ENCODE peak calls at places on chromosomes 2 and 18, in nine cellular contexts. One of them, this sample, is unnamed.

GRCh38 chr2:172119089-172119488 is 16.4 kb upstream of the DLX2 start:
- DNase-seq in cardiac fibroblast: peak
- DNase-seq in body of pancreas: no peak
- DNase-seq in pancreas: no peak
- DNase-seq in AG04450: no peak
- DNase-seq in neural crest cell: no peak
- DNase-seq in HFFc6: peak
- DNase-seq in GM10248: no peak
- DNase-seq in upper lobe of right lung: no peak
- DNase-seq in this sample: no peak

GRCh38 chr2:28736034-28736433 is 15.6 kb upstream of the PPP1CB start:
- DNase-seq in pancreas: peak
- DNase-seq in upper lobe of right lung: peak
- DNase-seq in cardiac fibroblast: peak
- DNase-seq in body of pancreas: peak
- DNase-seq in HFFc6: no peak
- DNase-seq in GM10248: no peak
- DNase-seq in neural crest cell: no peak
- DNase-seq in AG04450: no peak
- DNase-seq in this sample: no peak

GRCh38 chr18:10131783-10132381 is 218.1 kb downstream of the VAPA start:
- DNase-seq in body of pancreas: peak
- DNase-seq in GM10248: no peak
- DNase-seq in AG04450: no peak
- DNase-seq in HFFc6: no peak
- DNase-seq in upper lobe of right lung: peak
- DNase-seq in pancreas: peak
- DNase-seq in neural crest cell: peak
- DNase-seq in cardiac fibroblast: no peak
- DNase-seq in this sample: no peak

GRCh38 chr2:196233033-196233807 is 61.8 kb upstream of the STK17B start:
- DNase-seq in AG04450: peak
- DNase-seq in upper lobe of right lung: no peak
- DNase-seq in body of pancreas: peak
- DNase-seq in neural crest cell: no peak
- DNase-seq in HFFc6: peak
- DNase-seq in GM10248: no peak
- DNase-seq in cardiac fibroblast: peak
- DNase-seq in pancreas: peak
- DNase-seq in this sample: no peak

GRCh38 chr2:9191044-9191481 is 15.5 kb upstream of the ASAP2 start:
- DNase-seq in AG04450: peak
- DNase-seq in GM10248: no peak
- DNase-seq in pancreas: peak
- DNase-seq in neural crest cell: peak
- DNase-seq in upper lobe of right lung: peak
- DNase-seq in body of pancreas: peak
- DNase-seq in cardiac fibroblast: peak
- DNase-seq in HFFc6: peak
- DNase-seq in this sample: no peak

GRCh38 chr2:117855886-117856285 is 41.4 kb downstream of the DDX18 start:
- DNase-seq in neural crest cell: no peak
- DNase-seq in cardiac fibroblast: no peak
- DNase-seq in GM10248: no peak
- DNase-seq in HFFc6: no peak
- DNase-seq in body of pancreas: no peak
- DNase-seq in AG04450: no peak
- DNase-seq in pancreas: no peak
- DNase-seq in upper lobe of right lung: no peak
- DNase-seq in this sample: no peak

GRCh38 chr2:15355386-15355785 is 205.7 kb downstream of the NBAS start:
- DNase-seq in body of pancreas: no peak
- DNase-seq in cardiac fibroblast: no peak
- DNase-seq in GM10248: no peak
- DNase-seq in AG04450: no peak
- DNase-seq in HFFc6: no peak
- DNase-seq in pancreas: no peak
- DNase-seq in neural crest cell: no peak
- DNase-seq in upper lobe of right lung: no peak
- DNase-seq in this sample: no peak

GRCh38 chr2:63101954-63102353 is 51.3 kb downstream of the OTX1 start:
- DNase-seq in cardiac fibroblast: no peak
- DNase-seq in body of pancreas: no peak
- DNase-seq in GM10248: no peak
- DNase-seq in HFFc6: no peak
- DNase-seq in pancreas: no peak
- DNase-seq in neural crest cell: no peak
- DNase-seq in AG04450: no peak
- DNase-seq in upper lobe of right lung: no peak
- DNase-seq in this sample: no peak

GRCh38 chr2:17962874-17963273 is 84.4 kb downstream of the KCNS3 start:
- DNase-seq in GM10248: no peak
- DNase-seq in neural crest cell: no peak
- DNase-seq in AG04450: no peak
- DNase-seq in upper lobe of right lung: no peak
- DNase-seq in cardiac fibroblast: no peak
- DNase-seq in pancreas: no peak
- DNase-seq in body of pancreas: no peak
- DNase-seq in HFFc6: no peak
- DNase-seq in this sample: no peak

GRCh38 chr18:34929336-34929780 is 111.9 kb upstream of the MAPRE2 start:
- DNase-seq in HFFc6: peak
- DNase-seq in neural crest cell: no peak
- DNase-seq in pancreas: no peak
- DNase-seq in upper lobe of right lung: no peak
- DNase-seq in cardiac fibroblast: peak
- DNase-seq in body of pancreas: no peak
- DNase-seq in GM10248: no peak
- DNase-seq in AG04450: peak
- DNase-seq in this sample: no peak

GRCh38 chr18:52716926-52717325 is 376.9 kb downstream of the DCC start:
- DNase-seq in GM10248: no peak
- DNase-seq in pancreas: peak
- DNase-seq in AG04450: no peak
- DNase-seq in body of pancreas: peak
- DNase-seq in upper lobe of right lung: no peak
- DNase-seq in cardiac fibroblast: peak
- DNase-seq in HFFc6: no peak
- DNase-seq in neural crest cell: peak
- DNase-seq in this sample: no peak

GRCh38 chr2:221851531-221852045 is 279.5 kb upstream of the EPHA4 start:
- DNase-seq in AG04450: no peak
- DNase-seq in GM10248: no peak
- DNase-seq in upper lobe of right lung: no peak
- DNase-seq in pancreas: no peak
- DNase-seq in body of pancreas: no peak
- DNase-seq in cardiac fibroblast: no peak
- DNase-seq in HFFc6: no peak
- DNase-seq in neural crest cell: no peak
- DNase-seq in this sample: no peak

GRCh38 chr2:65142515-65142914 is 12.6 kb upstream of the RAB1A start:
- DNase-seq in body of pancreas: no peak
- DNase-seq in upper lobe of right lung: no peak
- DNase-seq in cardiac fibroblast: no peak
- DNase-seq in AG04450: no peak
- DNase-seq in pancreas: no peak
- DNase-seq in neural crest cell: no peak
- DNase-seq in HFFc6: no peak
- DNase-seq in GM10248: no peak
- DNase-seq in this sample: peak

GRCh38 chr2:47510745-47511144 is 107.8 kb downstream of the MSH2 start:
- DNase-seq in cardiac fibroblast: no peak
- DNase-seq in pancreas: no peak
- DNase-seq in GM10248: no peak
- DNase-seq in AG04450: no peak
- DNase-seq in body of pancreas: no peak
- DNase-seq in HFFc6: peak
- DNase-seq in upper lobe of right lung: no peak
- DNase-seq in neural crest cell: no peak
- DNase-seq in this sample: no peak

GRCh38 chr2:227545990-227546389 is 52.7 kb upstream of the SCYGR2 start:
- DNase-seq in cardiac fibroblast: no peak
- DNase-seq in HFFc6: no peak
- DNase-seq in body of pancreas: no peak
- DNase-seq in GM10248: no peak
- DNase-seq in pancreas: no peak
- DNase-seq in neural crest cell: no peak
- DNase-seq in AG04450: no peak
- DNase-seq in upper lobe of right lung: no peak
- DNase-seq in this sample: peak
- TF ChIP-seq CTCF in cardiac fibroblast: peak
- TF ChIP-seq CTCF in HFFc6: peak
- TF ChIP-seq CTCF in body of pancreas: no peak
- TF ChIP-seq CTCF in GM10248: no peak
- TF ChIP-seq CTCF in pancreas: no peak
- TF ChIP-seq CTCF in neural crest cell: peak
- TF ChIP-seq CTCF in AG04450: peak
- TF ChIP-seq CTCF in upper lobe of right lung: peak
- TF ChIP-seq CTCF in this sample: no peak

GRCh38 chr2:86520153-86520552 is 43.1 kb downstream of the CHMP3 start:
- DNase-seq in pancreas: no peak
- DNase-seq in AG04450: no peak
- DNase-seq in neural crest cell: no peak
- DNase-seq in body of pancreas: no peak
- DNase-seq in upper lobe of right lung: no peak
- DNase-seq in HFFc6: no peak
- DNase-seq in GM10248: no peak
- DNase-seq in cardiac fibroblast: no peak
- DNase-seq in this sample: peak

GRCh38 chr2:86522711-86523110 is 40.5 kb downstream of the CHMP3 start:
- DNase-seq in AG04450: no peak
- DNase-seq in cardiac fibroblast: no peak
- DNase-seq in neural crest cell: no peak
- DNase-seq in GM10248: no peak
- DNase-seq in HFFc6: no peak
- DNase-seq in pancreas: no peak
- DNase-seq in upper lobe of right lung: no peak
- DNase-seq in body of pancreas: no peak
- DNase-seq in this sample: no peak

GRCh38 chr2:86519349-86519748 is 43.9 kb downstream of the CHMP3 start:
- DNase-seq in pancreas: no peak
- DNase-seq in HFFc6: no peak
- DNase-seq in cardiac fibroblast: no peak
- DNase-seq in neural crest cell: no peak
- DNase-seq in upper lobe of right lung: no peak
- DNase-seq in body of pancreas: no peak
- DNase-seq in GM10248: no peak
- DNase-seq in AG04450: no peak
- DNase-seq in this sample: no peak

GRCh38 chr2:86521922-86522321 is 41.3 kb downstream of the CHMP3 start:
- DNase-seq in cardiac fibroblast: no peak
- DNase-seq in GM10248: no peak
- DNase-seq in body of pancreas: no peak
- DNase-seq in pancreas: no peak
- DNase-seq in HFFc6: no peak
- DNase-seq in AG04450: no peak
- DNase-seq in neural crest cell: no peak
- DNase-seq in upper lobe of right lung: no peak
- DNase-seq in this sample: no peak

DNA sequence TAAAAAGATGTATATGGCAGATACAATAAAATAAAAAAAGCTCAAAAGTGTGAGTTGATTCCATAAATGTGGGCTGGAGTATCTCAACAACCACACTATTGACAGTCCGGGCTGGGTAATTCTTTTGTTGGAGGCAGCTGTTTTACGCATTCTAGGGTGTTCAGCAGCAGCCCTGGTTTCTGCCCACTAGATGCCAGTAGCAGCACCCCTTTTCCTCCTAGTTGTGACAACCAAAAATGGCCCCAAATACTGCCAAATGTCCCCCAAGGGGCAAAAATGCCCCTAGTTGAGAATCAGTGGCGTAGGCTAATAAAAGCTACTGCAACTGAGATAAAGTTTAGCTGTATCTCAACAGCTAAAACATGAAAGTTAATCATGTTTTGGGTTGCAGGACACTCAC is 44.7 kb downstream of the CHMP3 start:
- DNase-seq in neural crest cell: no peak
- DNase-seq in GM10248: no peak
- DNase-seq in upper lobe of right lung: no peak
- DNase-seq in pancreas: no peak
- DNase-seq in body of pancreas: peak
- DNase-seq in AG04450: no peak
- DNase-seq in HFFc6: peak
- DNase-seq in cardiac fibroblast: peak
- DNase-seq in this sample: peak
- TF ChIP-seq CTCF in neural crest cell: peak
- TF ChIP-seq CTCF in GM10248: no peak
- TF ChIP-seq CTCF in upper lobe of right lung: peak
- TF ChIP-seq CTCF in pancreas: no peak
- TF ChIP-seq CTCF in body of pancreas: no peak
- TF ChIP-seq CTCF in AG04450: peak
- TF ChIP-seq CTCF in HFFc6: peak
- TF ChIP-seq CTCF in cardiac fibroblast: peak
- TF ChIP-seq CTCF in this sample: peak

GRCh38 chr2:46327627-46328026 is 30.4 kb downstream of the EPAS1 start:
- DNase-seq in upper lobe of right lung: no peak
- DNase-seq in AG04450: no peak
- DNase-seq in body of pancreas: no peak
- DNase-seq in pancreas: no peak
- DNase-seq in cardiac fibroblast: no peak
- DNase-seq in neural crest cell: no peak
- DNase-seq in GM10248: no peak
- DNase-seq in HFFc6: no peak
- DNase-seq in this sample: no peak
- TF ChIP-seq CTCF in upper lobe of right lung: peak
- TF ChIP-seq CTCF in AG04450: no peak
- TF ChIP-seq CTCF in body of pancreas: no peak
- TF ChIP-seq CTCF in pancreas: no peak
- TF ChIP-seq CTCF in cardiac fibroblast: peak
- TF ChIP-seq CTCF in neural crest cell: peak
- TF ChIP-seq CTCF in GM10248: no peak
- TF ChIP-seq CTCF in HFFc6: peak
- TF ChIP-seq CTCF in this sample: no peak

GRCh38 chr2:676647-677055 is 555 bp downstream of the TMEM18 start:
- DNase-seq in GM10248: peak
- DNase-seq in HFFc6: peak
- DNase-seq in AG04450: peak
- DNase-seq in body of pancreas: peak
- DNase-seq in cardiac fibroblast: peak
- DNase-seq in pancreas: peak
- DNase-seq in upper lobe of right lung: peak
- DNase-seq in neural crest cell: peak
- DNase-seq in this sample: peak

GRCh38 chr2:675460-675859 is 1.7 kb downstream of the TMEM18 start:
- DNase-seq in GM10248: no peak
- DNase-seq in HFFc6: no peak
- DNase-seq in upper lobe of right lung: no peak
- DNase-seq in AG04450: no peak
- DNase-seq in cardiac fibroblast: peak
- DNase-seq in neural crest cell: no peak
- DNase-seq in body of pancreas: no peak
- DNase-seq in pancreas: no peak
- DNase-seq in this sample: no peak

GRCh38 chr2:675051-675450 is 2.2 kb downstream of the TMEM18 start:
- DNase-seq in HFFc6: no peak
- DNase-seq in upper lobe of right lung: no peak
- DNase-seq in pancreas: no peak
- DNase-seq in AG04450: no peak
- DNase-seq in body of pancreas: no peak
- DNase-seq in neural crest cell: no peak
- DNase-seq in cardiac fibroblast: no peak
- DNase-seq in GM10248: no peak
- DNase-seq in this sample: no peak

GRCh38 chr2:677056-677949 is at the start of gene TMEM18:
- DNase-seq in HFFc6: peak
- DNase-seq in neural crest cell: peak
- DNase-seq in upper lobe of right lung: no peak
- DNase-seq in body of pancreas: peak
- DNase-seq in AG04450: peak
- DNase-seq in GM10248: peak
- DNase-seq in cardiac fibroblast: peak
- DNase-seq in pancreas: peak
- DNase-seq in this sample: peak

GRCh38 chr2:675982-676646 is 1.1 kb downstream of the TMEM18 start:
- DNase-seq in neural crest cell: peak
- DNase-seq in AG04450: peak
- DNase-seq in upper lobe of right lung: peak
- DNase-seq in cardiac fibroblast: peak
- DNase-seq in pancreas: peak
- DNase-seq in body of pancreas: peak
- DNase-seq in GM10248: peak
- DNase-seq in HFFc6: peak
- DNase-seq in this sample: peak
- TF ChIP-seq CTCF in neural crest cell: peak
- TF ChIP-seq CTCF in AG04450: peak
- TF ChIP-seq CTCF in upper lobe of right lung: no peak
- TF ChIP-seq CTCF in cardiac fibroblast: peak
- TF ChIP-seq CTCF in pancreas: no peak
- TF ChIP-seq CTCF in body of pancreas: no peak
- TF ChIP-seq CTCF in GM10248: peak
- TF ChIP-seq CTCF in HFFc6: peak
- TF ChIP-seq CTCF in this sample: no peak